ENCODE peak calls at places on chromosome 1, in nine cellular contexts. One of them, this sample, is unnamed.

GRCh38 chr1:183058835-183059234 is 35.6 kb downstream of the LAMC1 start:
- DNase-seq in uterus: no peak
- DNase-seq in NCI-H510A treated with DMSO at 0.1 percent for 48 hours: no peak
- DNase-seq in fibroblast of mammary gland: peak; percentile 42
- DNase-seq in GM23248: peak; percentile 35
- DNase-seq in EH: no peak
- DNase-seq in KBM-7: no peak
- DNase-seq in CD8-positive, alpha-beta memory T cell: no peak
- DNase-seq in AG20443: no peak
- DNase-seq in this sample: no peak

GRCh38 chr1:191675991-191676783 is 482.1 kb upstream of the RGS18 start:
- DNase-seq in EH: no peak
- DNase-seq in uterus: no peak
- DNase-seq in GM23248: no peak
- DNase-seq in CD8-positive, alpha-beta memory T cell: no peak
- DNase-seq in fibroblast of mammary gland: no peak
- DNase-seq in KBM-7: no peak
- DNase-seq in NCI-H510A treated with DMSO at 0.1 percent for 48 hours: no peak
- DNase-seq in AG20443: no peak
- DNase-seq in this sample: no peak

GRCh38 chr1:15637833-15638232 is 20.6 kb downstream of the DDI2 start:
- DNase-seq in fibroblast of mammary gland: no peak
- DNase-seq in EH: no peak
- DNase-seq in KBM-7: no peak
- DNase-seq in CD8-positive, alpha-beta memory T cell: no peak
- DNase-seq in uterus: no peak
- DNase-seq in AG20443: no peak
- DNase-seq in GM23248: no peak
- DNase-seq in NCI-H510A treated with DMSO at 0.1 percent for 48 hours: no peak
- DNase-seq in this sample: no peak

GRCh38 chr1:154329551-154330131 is 4.3 kb downstream of the ATP8B2 start:
- DNase-seq in fibroblast of mammary gland: no peak
- DNase-seq in GM23248: peak; percentile 38
- DNase-seq in uterus: no peak
- DNase-seq in KBM-7: no peak
- DNase-seq in NCI-H510A treated with DMSO at 0.1 percent for 48 hours: no peak
- DNase-seq in EH: no peak
- DNase-seq in AG20443: no peak
- DNase-seq in CD8-positive, alpha-beta memory T cell: no peak
- DNase-seq in this sample: no peak

GRCh38 chr1:22760453-22760852 is 49.8 kb downstream of the EPHB2 start:
- DNase-seq in GM23248: peak; percentile 76
- DNase-seq in CD8-positive, alpha-beta memory T cell: no peak
- DNase-seq in fibroblast of mammary gland: peak; percentile 46
- DNase-seq in AG20443: peak; percentile 84
- DNase-seq in uterus: no peak
- DNase-seq in EH: peak; percentile 52
- DNase-seq in NCI-H510A treated with DMSO at 0.1 percent for 48 hours: no peak
- DNase-seq in KBM-7: no peak
- DNase-seq in this sample: no peak

GRCh38 chr1:162861101-162861500 is at the start of gene CCDC190:
- DNase-seq in fibroblast of mammary gland: no peak
- DNase-seq in uterus: no peak
- DNase-seq in NCI-H510A treated with DMSO at 0.1 percent for 48 hours: no peak
- DNase-seq in CD8-positive, alpha-beta memory T cell: no peak
- DNase-seq in GM23248: peak; percentile 21
- DNase-seq in KBM-7: no peak
- DNase-seq in EH: no peak
- DNase-seq in AG20443: no peak
- DNase-seq in this sample: no peak

GRCh38 chr1:44947060-44947773 is 39.2 kb downstream of the EIF2B3 start:
- DNase-seq in uterus: peak; percentile 37
- DNase-seq in NCI-H510A treated with DMSO at 0.1 percent for 48 hours: no peak
- DNase-seq in KBM-7: peak; percentile 55
- DNase-seq in AG20443: peak; percentile 70
- DNase-seq in GM23248: peak; percentile 63
- DNase-seq in fibroblast of mammary gland: peak; percentile 72
- DNase-seq in EH: peak; percentile 89
- DNase-seq in CD8-positive, alpha-beta memory T cell: no peak
- DNase-seq in this sample: no peak

GRCh38 chr1:21069549-21069948 is 107.1 kb downstream of the EIF4G3 start:
- DNase-seq in NCI-H510A treated with DMSO at 0.1 percent for 48 hours: no peak
- DNase-seq in uterus: no peak
- DNase-seq in EH: peak; percentile 85
- DNase-seq in fibroblast of mammary gland: peak; percentile 83
- DNase-seq in AG20443: peak; percentile 77
- DNase-seq in KBM-7: no peak
- DNase-seq in GM23248: peak; percentile 92
- DNase-seq in CD8-positive, alpha-beta memory T cell: no peak
- DNase-seq in this sample: no peak

GRCh38 chr1:59092126-59092525 is 204.8 kb upstream of the FGGY start:
- DNase-seq in GM23248: peak; percentile 58
- DNase-seq in fibroblast of mammary gland: peak; percentile 30
- DNase-seq in EH: peak; percentile 39
- DNase-seq in uterus: no peak
- DNase-seq in AG20443: no peak
- DNase-seq in KBM-7: no peak
- DNase-seq in CD8-positive, alpha-beta memory T cell: no peak
- DNase-seq in NCI-H510A treated with DMSO at 0.1 percent for 48 hours: no peak
- DNase-seq in this sample: no peak

GRCh38 chr1:182668633-182669032 is 15.8 kb downstream of the RGS8 start:
- DNase-seq in EH: no peak
- DNase-seq in fibroblast of mammary gland: no peak
- DNase-seq in uterus: no peak
- DNase-seq in CD8-positive, alpha-beta memory T cell: no peak
- DNase-seq in NCI-H510A treated with DMSO at 0.1 percent for 48 hours: no peak
- DNase-seq in KBM-7: no peak
- DNase-seq in GM23248: no peak
- DNase-seq in AG20443: no peak
- DNase-seq in this sample: no peak

GRCh38 chr1:40699787-40700186 is 8.3 kb downstream of the NFYC start:
- DNase-seq in KBM-7: no peak
- DNase-seq in CD8-positive, alpha-beta memory T cell: no peak
- DNase-seq in GM23248: no peak
- DNase-seq in AG20443: no peak
- DNase-seq in EH: no peak
- DNase-seq in fibroblast of mammary gland: no peak
- DNase-seq in uterus: no peak
- DNase-seq in NCI-H510A treated with DMSO at 0.1 percent for 48 hours: no peak
- DNase-seq in this sample: no peak

GRCh38 chr1:201614262-201615015 is 75.5 kb downstream of the NAV1 start:
- DNase-seq in KBM-7: no peak
- DNase-seq in uterus: no peak
- DNase-seq in fibroblast of mammary gland: no peak
- DNase-seq in EH: peak; percentile 54
- DNase-seq in AG20443: peak; percentile 67
- DNase-seq in NCI-H510A treated with DMSO at 0.1 percent for 48 hours: no peak
- DNase-seq in GM23248: peak; percentile 59
- DNase-seq in CD8-positive, alpha-beta memory T cell: no peak
- DNase-seq in this sample: no peak

GRCh38 chr1:215992620-215993019 is 425.5 kb downstream of the KCTD3 start:
- DNase-seq in GM23248: peak; percentile 55
- DNase-seq in AG20443: peak; percentile 14
- DNase-seq in EH: peak; percentile 52
- DNase-seq in KBM-7: peak; percentile 30
- DNase-seq in uterus: no peak
- DNase-seq in fibroblast of mammary gland: peak; percentile 26
- DNase-seq in NCI-H510A treated with DMSO at 0.1 percent for 48 hours: no peak
- DNase-seq in CD8-positive, alpha-beta memory T cell: no peak
- DNase-seq in this sample: no peak

GRCh38 chr1:185681034-185681633 is 53.1 kb upstream of the HMCN1 start:
- DNase-seq in uterus: no peak
- DNase-seq in KBM-7: peak; percentile 64
- DNase-seq in CD8-positive, alpha-beta memory T cell: peak; percentile 17
- DNase-seq in fibroblast of mammary gland: peak; percentile 58
- DNase-seq in EH: peak; percentile 64
- DNase-seq in NCI-H510A treated with DMSO at 0.1 percent for 48 hours: peak; percentile 45
- DNase-seq in AG20443: peak; percentile 41
- DNase-seq in GM23248: peak; percentile 56
- DNase-seq in this sample: no peak

GRCh38 chr1:224707849-224708725 is 92.0 kb downstream of the CNIH3 start:
- DNase-seq in AG20443: peak; percentile 71
- DNase-seq in KBM-7: no peak
- DNase-seq in GM23248: peak; percentile 84
- DNase-seq in CD8-positive, alpha-beta memory T cell: no peak
- DNase-seq in fibroblast of mammary gland: peak; percentile 98
- DNase-seq in uterus: peak; percentile 40
- DNase-seq in NCI-H510A treated with DMSO at 0.1 percent for 48 hours: no peak
- DNase-seq in EH: peak; percentile 56
- DNase-seq in this sample: no peak

GRCh38 chr1:54407957-54408700 is 1.9 kb upstream of the SSBP3 start:
- DNase-seq in AG20443: peak; percentile 85
- DNase-seq in uterus: peak; percentile 37
- DNase-seq in CD8-positive, alpha-beta memory T cell: no peak
- DNase-seq in KBM-7: peak; percentile 49
- DNase-seq in NCI-H510A treated with DMSO at 0.1 percent for 48 hours: no peak
- DNase-seq in EH: peak; percentile 94
- DNase-seq in fibroblast of mammary gland: peak; percentile 93
- DNase-seq in GM23248: peak; percentile 93
- DNase-seq in this sample: no peak

GRCh38 chr1:211684791-211685190 is 9.4 kb upstream of the NEK2 start:
- DNase-seq in NCI-H510A treated with DMSO at 0.1 percent for 48 hours: no peak
- DNase-seq in CD8-positive, alpha-beta memory T cell: no peak
- DNase-seq in AG20443: no peak
- DNase-seq in GM23248: no peak
- DNase-seq in uterus: no peak
- DNase-seq in EH: peak; percentile 6
- DNase-seq in KBM-7: no peak
- DNase-seq in fibroblast of mammary gland: peak; percentile 16
- DNase-seq in this sample: no peak

GRCh38 chr1:76084029-76084627 is 9.6 kb downstream of the ST6GALNAC3 start:
- DNase-seq in EH: no peak
- DNase-seq in fibroblast of mammary gland: peak; percentile 67
- DNase-seq in AG20443: no peak
- DNase-seq in uterus: no peak
- DNase-seq in KBM-7: no peak
- DNase-seq in NCI-H510A treated with DMSO at 0.1 percent for 48 hours: no peak
- DNase-seq in CD8-positive, alpha-beta memory T cell: no peak
- DNase-seq in GM23248: no peak
- DNase-seq in this sample: no peak

GRCh38 chr1:103180660-103181059 is 72.3 kb upstream of the COL11A1 start:
- DNase-seq in CD8-positive, alpha-beta memory T cell: no peak
- DNase-seq in uterus: no peak
- DNase-seq in GM23248: peak; percentile 76
- DNase-seq in fibroblast of mammary gland: peak; percentile 78
- DNase-seq in EH: peak; percentile 93
- DNase-seq in AG20443: peak; percentile 12
- DNase-seq in KBM-7: no peak
- DNase-seq in NCI-H510A treated with DMSO at 0.1 percent for 48 hours: no peak
- DNase-seq in this sample: no peak

GRCh38 chr1:101410048-101410878 is 173.4 kb downstream of the S1PR1 start:
- DNase-seq in fibroblast of mammary gland: no peak
- DNase-seq in KBM-7: no peak
- DNase-seq in AG20443: no peak
- DNase-seq in EH: no peak
- DNase-seq in GM23248: no peak
- DNase-seq in uterus: no peak
- DNase-seq in CD8-positive, alpha-beta memory T cell: no peak
- DNase-seq in NCI-H510A treated with DMSO at 0.1 percent for 48 hours: no peak
- DNase-seq in this sample: no peak

This sample was measured in substantia nigra.